ENCODE peak calls at places on chromosomes 11 and 22, in nine cellular contexts. One of them, this sample, is unnamed.
A peak's percentile ranks its signal among the peaks of the same experiment; 100 is the strongest.

GRCh38 chr11:405323-405975 is 9.3 kb downstream of the SIGIRR start:
- DNase-seq in lower lobe of right lung: peak; percentile 60
- DNase-seq in posterior cingulate gyrus: peak; percentile 68
- DNase-seq in NCI-H1436: no peak
- DNase-seq in dorsolateral prefrontal cortex: no peak
- DNase-seq in type B pancreatic cell: no peak
- DNase-seq in T-helper 9 cell: no peak
- DNase-seq in left cardiac atrium: peak; percentile 68
- DNase-seq in stimulated activated CD4-positive, alpha-beta T cell treated with anti-CD3 and anti-CD28 coated beads, Interleukin-2, amount 100 ng/mL, for 24 hours: no peak
- DNase-seq in this sample: no peak

GRCh38 chr22:28247114-28247513 is 328.1 kb upstream of the PITPNB start:
- DNase-seq in lower lobe of right lung: no peak
- DNase-seq in posterior cingulate gyrus: no peak
- DNase-seq in NCI-H1436: no peak
- DNase-seq in dorsolateral prefrontal cortex: no peak
- DNase-seq in type B pancreatic cell: no peak
- DNase-seq in T-helper 9 cell: no peak
- DNase-seq in left cardiac atrium: no peak
- DNase-seq in stimulated activated CD4-positive, alpha-beta T cell treated with anti-CD3 and anti-CD28 coated beads, Interleukin-2, amount 100 ng/mL, for 24 hours: no peak
- DNase-seq in this sample: no peak

GRCh38 chr11:44774131-44774530 is 47.4 kb downstream of the TSPAN18 start:
- DNase-seq in lower lobe of right lung: no peak
- DNase-seq in posterior cingulate gyrus: no peak
- DNase-seq in NCI-H1436: no peak
- DNase-seq in dorsolateral prefrontal cortex: no peak
- DNase-seq in type B pancreatic cell: no peak
- DNase-seq in T-helper 9 cell: no peak
- DNase-seq in left cardiac atrium: peak; percentile 75
- DNase-seq in stimulated activated CD4-positive, alpha-beta T cell treated with anti-CD3 and anti-CD28 coated beads, Interleukin-2, amount 100 ng/mL, for 24 hours: no peak
- DNase-seq in this sample: no peak

GRCh38 chr11:124899376-124900145 is 1.9 kb upstream of the ROBO4 start:
- DNase-seq in lower lobe of right lung: no peak
- DNase-seq in posterior cingulate gyrus: no peak
- DNase-seq in NCI-H1436: no peak
- DNase-seq in dorsolateral prefrontal cortex: no peak
- DNase-seq in type B pancreatic cell: peak; percentile 53
- DNase-seq in T-helper 9 cell: no peak
- DNase-seq in left cardiac atrium: no peak
- DNase-seq in stimulated activated CD4-positive, alpha-beta T cell treated with anti-CD3 and anti-CD28 coated beads, Interleukin-2, amount 100 ng/mL, for 24 hours: peak; percentile 15
- DNase-seq in this sample: no peak

GRCh38 chr11:60485987-60486386 is 6.6 kb upstream of the MS4A12 start:
- DNase-seq in lower lobe of right lung: no peak
- DNase-seq in posterior cingulate gyrus: no peak
- DNase-seq in NCI-H1436: no peak
- DNase-seq in dorsolateral prefrontal cortex: no peak
- DNase-seq in type B pancreatic cell: no peak
- DNase-seq in T-helper 9 cell: no peak
- DNase-seq in left cardiac atrium: no peak
- DNase-seq in stimulated activated CD4-positive, alpha-beta T cell treated with anti-CD3 and anti-CD28 coated beads, Interleukin-2, amount 100 ng/mL, for 24 hours: no peak
- DNase-seq in this sample: no peak

GRCh38 chr11:114178656-114179055 is 117.5 kb upstream of the NNMT start:
- DNase-seq in lower lobe of right lung: no peak
- DNase-seq in posterior cingulate gyrus: no peak
- DNase-seq in NCI-H1436: no peak
- DNase-seq in dorsolateral prefrontal cortex: no peak
- DNase-seq in type B pancreatic cell: no peak
- DNase-seq in T-helper 9 cell: no peak
- DNase-seq in left cardiac atrium: no peak
- DNase-seq in stimulated activated CD4-positive, alpha-beta T cell treated with anti-CD3 and anti-CD28 coated beads, Interleukin-2, amount 100 ng/mL, for 24 hours: no peak
- DNase-seq in this sample: no peak

GRCh38 chr11:108204918-108205499 is 17.4 kb downstream of the NPAT start:
- DNase-seq in lower lobe of right lung: no peak
- DNase-seq in posterior cingulate gyrus: no peak
- DNase-seq in NCI-H1436: no peak
- DNase-seq in dorsolateral prefrontal cortex: no peak
- DNase-seq in type B pancreatic cell: no peak
- DNase-seq in T-helper 9 cell: no peak
- DNase-seq in left cardiac atrium: no peak
- DNase-seq in stimulated activated CD4-positive, alpha-beta T cell treated with anti-CD3 and anti-CD28 coated beads, Interleukin-2, amount 100 ng/mL, for 24 hours: no peak
- DNase-seq in this sample: no peak

GRCh38 chr11:104130161-104130560 is 33.8 kb downstream of the PDGFD start:
- DNase-seq in lower lobe of right lung: no peak
- DNase-seq in posterior cingulate gyrus: no peak
- DNase-seq in NCI-H1436: no peak
- DNase-seq in dorsolateral prefrontal cortex: no peak
- DNase-seq in type B pancreatic cell: no peak
- DNase-seq in T-helper 9 cell: no peak
- DNase-seq in left cardiac atrium: no peak
- DNase-seq in stimulated activated CD4-positive, alpha-beta T cell treated with anti-CD3 and anti-CD28 coated beads, Interleukin-2, amount 100 ng/mL, for 24 hours: no peak
- DNase-seq in this sample: no peak

GRCh38 chr11:120178441-120179070 is 32.3 kb upstream of the OAF start:
- DNase-seq in lower lobe of right lung: no peak
- DNase-seq in posterior cingulate gyrus: no peak
- DNase-seq in NCI-H1436: no peak
- DNase-seq in dorsolateral prefrontal cortex: no peak
- DNase-seq in type B pancreatic cell: peak; percentile 36
- DNase-seq in T-helper 9 cell: no peak
- DNase-seq in left cardiac atrium: no peak
- DNase-seq in stimulated activated CD4-positive, alpha-beta T cell treated with anti-CD3 and anti-CD28 coated beads, Interleukin-2, amount 100 ng/mL, for 24 hours: no peak
- DNase-seq in this sample: no peak

GRCh38 chr11:112834277-112834755 is 126.9 kb upstream of the NCAM1 start:
- DNase-seq in lower lobe of right lung: no peak
- DNase-seq in posterior cingulate gyrus: peak; percentile 88
- DNase-seq in NCI-H1436: no peak
- DNase-seq in dorsolateral prefrontal cortex: peak; percentile 82
- DNase-seq in type B pancreatic cell: no peak
- DNase-seq in T-helper 9 cell: no peak
- DNase-seq in left cardiac atrium: peak; percentile 64
- DNase-seq in stimulated activated CD4-positive, alpha-beta T cell treated with anti-CD3 and anti-CD28 coated beads, Interleukin-2, amount 100 ng/mL, for 24 hours: no peak
- DNase-seq in this sample: no peak

GRCh38 chr22:43066134-43066533 is 23.1 kb downstream of the TTLL1 start:
- DNase-seq in lower lobe of right lung: no peak
- DNase-seq in posterior cingulate gyrus: no peak
- DNase-seq in NCI-H1436: peak; percentile 35
- DNase-seq in dorsolateral prefrontal cortex: no peak
- DNase-seq in type B pancreatic cell: no peak
- DNase-seq in T-helper 9 cell: no peak
- DNase-seq in left cardiac atrium: peak; percentile 53
- DNase-seq in stimulated activated CD4-positive, alpha-beta T cell treated with anti-CD3 and anti-CD28 coated beads, Interleukin-2, amount 100 ng/mL, for 24 hours: no peak
- DNase-seq in this sample: no peak

GRCh38 chr11:100776212-100776896 is 89.3 kb downstream of the ARHGAP42 start:
- DNase-seq in lower lobe of right lung: no peak
- DNase-seq in posterior cingulate gyrus: no peak
- DNase-seq in NCI-H1436: no peak
- DNase-seq in dorsolateral prefrontal cortex: no peak
- DNase-seq in type B pancreatic cell: no peak
- DNase-seq in T-helper 9 cell: no peak
- DNase-seq in left cardiac atrium: no peak
- DNase-seq in stimulated activated CD4-positive, alpha-beta T cell treated with anti-CD3 and anti-CD28 coated beads, Interleukin-2, amount 100 ng/mL, for 24 hours: no peak
- DNase-seq in this sample: no peak

GRCh38 chr11:63535734-63536133 is 874 bp upstream of the PLAAT4 start:
- DNase-seq in lower lobe of right lung: no peak
- DNase-seq in posterior cingulate gyrus: no peak
- DNase-seq in NCI-H1436: no peak
- DNase-seq in dorsolateral prefrontal cortex: no peak
- DNase-seq in type B pancreatic cell: no peak
- DNase-seq in T-helper 9 cell: no peak
- DNase-seq in left cardiac atrium: no peak
- DNase-seq in stimulated activated CD4-positive, alpha-beta T cell treated with anti-CD3 and anti-CD28 coated beads, Interleukin-2, amount 100 ng/mL, for 24 hours: no peak
- DNase-seq in this sample: no peak

GRCh38 chr11:68057807-68058206 is 19.0 kb downstream of the TCIRG1 start:
- DNase-seq in lower lobe of right lung: no peak
- DNase-seq in posterior cingulate gyrus: no peak
- DNase-seq in NCI-H1436: no peak
- DNase-seq in dorsolateral prefrontal cortex: peak; percentile 5
- DNase-seq in type B pancreatic cell: no peak
- DNase-seq in T-helper 9 cell: no peak
- DNase-seq in left cardiac atrium: no peak
- DNase-seq in stimulated activated CD4-positive, alpha-beta T cell treated with anti-CD3 and anti-CD28 coated beads, Interleukin-2, amount 100 ng/mL, for 24 hours: no peak
- DNase-seq in this sample: no peak

GRCh38 chr11:16030664-16031063 is 325.7 kb downstream of the SOX6 start:
- DNase-seq in lower lobe of right lung: no peak
- DNase-seq in posterior cingulate gyrus: no peak
- DNase-seq in NCI-H1436: no peak
- DNase-seq in dorsolateral prefrontal cortex: no peak
- DNase-seq in type B pancreatic cell: no peak
- DNase-seq in T-helper 9 cell: no peak
- DNase-seq in left cardiac atrium: no peak
- DNase-seq in stimulated activated CD4-positive, alpha-beta T cell treated with anti-CD3 and anti-CD28 coated beads, Interleukin-2, amount 100 ng/mL, for 24 hours: no peak
- DNase-seq in this sample: no peak

GRCh38 chr11:46480166-46480726 is 88.7 kb upstream of the CHRM4 start:
- DNase-seq in lower lobe of right lung: no peak
- DNase-seq in posterior cingulate gyrus: no peak
- DNase-seq in NCI-H1436: no peak
- DNase-seq in dorsolateral prefrontal cortex: no peak
- DNase-seq in type B pancreatic cell: no peak
- DNase-seq in T-helper 9 cell: no peak
- DNase-seq in left cardiac atrium: no peak
- DNase-seq in stimulated activated CD4-positive, alpha-beta T cell treated with anti-CD3 and anti-CD28 coated beads, Interleukin-2, amount 100 ng/mL, for 24 hours: no peak
- DNase-seq in this sample: no peak

GRCh38 chr11:36509694-36510566 is at the start of gene TRAF6:
- DNase-seq in lower lobe of right lung: peak; percentile 94
- DNase-seq in posterior cingulate gyrus: peak; percentile 96
- DNase-seq in NCI-H1436: peak; percentile 74
- DNase-seq in dorsolateral prefrontal cortex: peak; percentile 83
- DNase-seq in type B pancreatic cell: peak; percentile 93
- DNase-seq in T-helper 9 cell: peak; percentile 91
- DNase-seq in left cardiac atrium: peak; percentile 92
- DNase-seq in stimulated activated CD4-positive, alpha-beta T cell treated with anti-CD3 and anti-CD28 coated beads, Interleukin-2, amount 100 ng/mL, for 24 hours: peak; percentile 95
- DNase-seq in this sample: no peak

GRCh38 chr11:132332521-132332920 is 962.1 kb downstream of the NTM start:
- DNase-seq in lower lobe of right lung: no peak
- DNase-seq in posterior cingulate gyrus: no peak
- DNase-seq in NCI-H1436: no peak
- DNase-seq in dorsolateral prefrontal cortex: no peak
- DNase-seq in type B pancreatic cell: no peak
- DNase-seq in T-helper 9 cell: no peak
- DNase-seq in left cardiac atrium: no peak
- DNase-seq in stimulated activated CD4-positive, alpha-beta T cell treated with anti-CD3 and anti-CD28 coated beads, Interleukin-2, amount 100 ng/mL, for 24 hours: no peak
- DNase-seq in this sample: no peak

GRCh38 chr11:116217006-116217405 is 555.8 kb downstream of the BUD13 start:
- DNase-seq in lower lobe of right lung: peak; percentile 61
- DNase-seq in posterior cingulate gyrus: peak; percentile 89
- DNase-seq in NCI-H1436: no peak
- DNase-seq in dorsolateral prefrontal cortex: peak; percentile 64
- DNase-seq in type B pancreatic cell: no peak
- DNase-seq in T-helper 9 cell: no peak
- DNase-seq in left cardiac atrium: no peak
- DNase-seq in stimulated activated CD4-positive, alpha-beta T cell treated with anti-CD3 and anti-CD28 coated beads, Interleukin-2, amount 100 ng/mL, for 24 hours: peak; percentile 18
- DNase-seq in this sample: no peak

GRCh38 chr11:126716456-126717083 is 284.0 kb downstream of the KIRREL3 start:
- DNase-seq in lower lobe of right lung: no peak
- DNase-seq in posterior cingulate gyrus: no peak
- DNase-seq in NCI-H1436: peak; percentile 19
- DNase-seq in dorsolateral prefrontal cortex: no peak
- DNase-seq in type B pancreatic cell: no peak
- DNase-seq in T-helper 9 cell: peak; percentile 32
- DNase-seq in left cardiac atrium: peak; percentile 41
- DNase-seq in stimulated activated CD4-positive, alpha-beta T cell treated with anti-CD3 and anti-CD28 coated beads, Interleukin-2, amount 100 ng/mL, for 24 hours: peak; percentile 36
- DNase-seq in this sample: peak; percentile 14

GRCh38 chr22:35842519-35842913 is 124.8 kb downstream of the APOL5 start:
- DNase-seq in lower lobe of right lung: no peak
- DNase-seq in posterior cingulate gyrus: no peak
- DNase-seq in NCI-H1436: no peak
- DNase-seq in dorsolateral prefrontal cortex: no peak
- DNase-seq in type B pancreatic cell: no peak
- DNase-seq in T-helper 9 cell: no peak
- DNase-seq in left cardiac atrium: no peak
- DNase-seq in stimulated activated CD4-positive, alpha-beta T cell treated with anti-CD3 and anti-CD28 coated beads, Interleukin-2, amount 100 ng/mL, for 24 hours: no peak
- DNase-seq in this sample: no peak

GRCh38 chr22:40040927-40041326 is 46.2 kb downstream of the FAM83F start:
- DNase-seq in lower lobe of right lung: no peak
- DNase-seq in posterior cingulate gyrus: peak; percentile 76
- DNase-seq in NCI-H1436: no peak
- DNase-seq in dorsolateral prefrontal cortex: peak; percentile 72
- DNase-seq in type B pancreatic cell: no peak
- DNase-seq in T-helper 9 cell: no peak
- DNase-seq in left cardiac atrium: peak; percentile 49
- DNase-seq in stimulated activated CD4-positive, alpha-beta T cell treated with anti-CD3 and anti-CD28 coated beads, Interleukin-2, amount 100 ng/mL, for 24 hours: no peak
- DNase-seq in this sample: no peak

GRCh38 chr22:19178065-19178658 is 374 bp downstream of the SLC25A1 start:
- DNase-seq in lower lobe of right lung: peak; percentile 74
- DNase-seq in posterior cingulate gyrus: no peak
- DNase-seq in NCI-H1436: peak; percentile 49
- DNase-seq in dorsolateral prefrontal cortex: no peak
- DNase-seq in type B pancreatic cell: no peak
- DNase-seq in T-helper 9 cell: peak; percentile 48
- DNase-seq in left cardiac atrium: peak; percentile 68
- DNase-seq in stimulated activated CD4-positive, alpha-beta T cell treated with anti-CD3 and anti-CD28 coated beads, Interleukin-2, amount 100 ng/mL, for 24 hours: peak; percentile 60
- DNase-seq in this sample: no peak

GRCh38 chr22:31841029-31841827 is 87.4 kb downstream of the DEPDC5 start:
- DNase-seq in lower lobe of right lung: no peak
- DNase-seq in posterior cingulate gyrus: no peak
- DNase-seq in NCI-H1436: no peak
- DNase-seq in dorsolateral prefrontal cortex: no peak
- DNase-seq in type B pancreatic cell: no peak
- DNase-seq in T-helper 9 cell: no peak
- DNase-seq in left cardiac atrium: no peak
- DNase-seq in stimulated activated CD4-positive, alpha-beta T cell treated with anti-CD3 and anti-CD28 coated beads, Interleukin-2, amount 100 ng/mL, for 24 hours: no peak
- DNase-seq in this sample: no peak

This sample was measured in NCI-H187 treated with DMSO at 0.1 percent for 48 hours.